ENCODE peak calls at places on chromosomes 3 and 15, in seven cellular contexts. O is HCT116, Y is endothelial cell of umbilical vein, M is GM23338, Q is GM12878, L is H1, N is HepG2. X is an unnamed sample.

GRCh38 chr15:25739687-25740121 is 123.4 kb downstream of the ATP10A start:
- DNase-seq in O (no peak), Y (no peak), M (peak), Q (peak), L (no peak), N (no peak), X (no peak)

GRCh38 chr3:85796140-85796539 is 837.4 kb downstream of the CADM2 start:
- DNase-seq in O (no peak), Y (no peak), M (no peak), Q (no peak), L (no peak), N (no peak), X (no peak)

GRCh38 chr3:113736548-113737089 is 9.4 kb downstream of the NAA50 start:
- DNase-seq in O (peak), Y (peak), M (peak), Q (peak), L (no peak), N (peak), X (no peak)

GRCh38 chr3:46464326-46465195 is at the start of gene LTF:
- DNase-seq in O (no peak), Y (no peak), M (peak), Q (no peak), L (peak), N (no peak), X (no peak)

GRCh38 chr3:95899911-95900310 is 914.5 kb upstream of the EPHA6 start:
- DNase-seq in O (no peak), Y (no peak), M (no peak), Q (no peak), L (no peak), N (no peak), X (no peak)

GRCh38 chr3:190017575-190018288 is 103.0 kb downstream of the P3H2 start:
- DNase-seq in O (peak), Y (peak), M (peak), Q (no peak), L (no peak), N (no peak), X (no peak)

GRCh38 chr3:181362378-181362777 is 349.3 kb upstream of the SOX2 start:
- DNase-seq in O (no peak), Y (no peak), M (no peak), Q (no peak), L (no peak), N (no peak), X (no peak)

GRCh38 chr3:193348686-193349085 is 29.9 kb downstream of the ATP13A5 start:
- DNase-seq in O (no peak), Y (no peak), M (peak), Q (no peak), L (no peak), N (no peak), X (no peak)

GRCh38 chr3:3053974-3054373 is 56.2 kb downstream of the IL5RA start:
- DNase-seq in O (no peak), Y (no peak), M (no peak), Q (no peak), L (no peak), N (no peak), X (no peak)

GRCh38 chr15:46815765-46816164 is 901.5 kb upstream of the SEMA6D start:
- DNase-seq in O (no peak), Y (no peak), M (no peak), Q (no peak), L (no peak), N (no peak), X (no peak)

GRCh38 chr15:66679657-66680108 is 22.4 kb upstream of the SMAD6 start:
- DNase-seq in O (no peak), Y (no peak), M (peak), Q (no peak), L (peak), N (peak), X (no peak)

GRCh38 chr3:163056874-163057497 is 1560.4 kb downstream of the OTOL1 start:
- DNase-seq in O (peak), Y (no peak), M (peak), Q (no peak), L (peak), N (peak), X (peak)

GRCh38 chr15:36988947-36989346 is 111.4 kb downstream of the MEIS2 start:
- DNase-seq in O (no peak), Y (peak), M (no peak), Q (no peak), L (no peak), N (no peak), X (no peak)

GRCh38 chr15:62545392-62546227 is 380.5 kb upstream of the C2CD4B start:
- DNase-seq in O (no peak), Y (no peak), M (no peak), Q (no peak), L (no peak), N (no peak), X (no peak)

GRCh38 chr3:160400631-160401150 is 1.2 kb downstream of the SMC4 start:
- DNase-seq in O (no peak), Y (no peak), M (peak), Q (no peak), L (peak), N (no peak), X (no peak)

GRCh38 chr3:30232546-30232945 is 373.9 kb upstream of the TGFBR2 start:
- DNase-seq in O (no peak), Y (no peak), M (no peak), Q (no peak), L (no peak), N (no peak), X (no peak)

GRCh38 chr3:138673641-138674040 is 65.1 kb downstream of the FAIM start:
- DNase-seq in O (no peak), Y (peak), M (peak), Q (no peak), L (no peak), N (peak), X (no peak)

GRCh38 chr3:173920386-173920785 is 522.8 kb downstream of the NLGN1 start:
- DNase-seq in O (no peak), Y (peak), M (no peak), Q (no peak), L (no peak), N (no peak), X (no peak)

GRCh38 chr3:149091983-149092382 is 5.7 kb upstream of the HLTF start:
- DNase-seq in O (no peak), Y (no peak), M (no peak), Q (no peak), L (no peak), N (no peak), X (no peak)

GRCh38 chr3:113495035-113495434 is 19.9 kb downstream of the SPICE1 start:
- DNase-seq in O (peak), Y (peak), M (peak), Q (no peak), L (no peak), N (peak), X (no peak)

GRCh38 chr3:127817331-127817821 is 4.9 kb downstream of the MGLL start:
- DNase-seq in O (peak), Y (no peak), M (no peak), Q (no peak), L (no peak), N (no peak), X (no peak)

GRCh38 chr3:112333386-112334334 is 704 bp downstream of the CD200 start:
- DNase-seq in O (no peak), Y (peak), M (peak), Q (no peak), L (peak), N (no peak), X (no peak)

GRCh38 chr3:3260870-3261269 is 81.4 kb upstream of the CRBN start:
- DNase-seq in O (no peak), Y (no peak), M (no peak), Q (peak), L (no peak), N (no peak), X (no peak)

GRCh38 chr3:45547764-45548683 is 46.5 kb upstream of the LIMD1 start:
- DNase-seq in O (no peak), Y (no peak), M (no peak), Q (no peak), L (no peak), N (no peak), X (no peak)

GRCh38 chr15:29713784-29714183 is 108.5 kb downstream of the TJP1 start:
- DNase-seq in O (no peak), Y (no peak), M (no peak), Q (no peak), L (no peak), N (no peak), X (no peak)

GRCh38 chr3:97161169-97161568 is 346.8 kb downstream of the EPHA6 start:
- DNase-seq in O (no peak), Y (no peak), M (no peak), Q (no peak), L (no peak), N (no peak), X (no peak)

GRCh38 chr3:185070491-185071335 is 82.1 kb downstream of the C3orf70 start:
- DNase-seq in O (peak), Y (peak), M (peak), Q (no peak), L (peak), N (peak), X (no peak)

GRCh38 chr3:157075693-157076420 is 84.1 kb downstream of the CCNL1 start:
- DNase-seq in O (no peak), Y (no peak), M (no peak), Q (no peak), L (no peak), N (no peak), X (no peak)

GRCh38 chr3:28576590-28577220 is 228.1 kb upstream of the AZI2 start:
- DNase-seq in O (no peak), Y (no peak), M (peak), Q (no peak), L (peak), N (no peak), X (no peak)

GRCh38 chr3:104887619-104888018 is 479.1 kb upstream of the ALCAM start:
- DNase-seq in O (no peak), Y (no peak), M (no peak), Q (no peak), L (no peak), N (no peak), X (no peak)

GRCh38 chr15:77143191-77143590 is 72.3 kb upstream of the TSPAN3 start:
- DNase-seq in O (no peak), Y (no peak), M (no peak), Q (no peak), L (no peak), N (no peak), X (peak)

GRCh38 chr3:143071776-143072175 is 47.8 kb upstream of the CHST2 start:
- DNase-seq in O (no peak), Y (no peak), M (no peak), Q (no peak), L (no peak), N (no peak), X (no peak)

GRCh38 chr15:29968099-29968892 is 114.5 kb upstream of the GOLGA8J start:
- DNase-seq in O (no peak), Y (no peak), M (peak), Q (no peak), L (peak), N (no peak), X (no peak)

GRCh38 chr15:88835119-88835518 is 31.9 kb downstream of the ACAN start:
- DNase-seq in O (no peak), Y (no peak), M (no peak), Q (no peak), L (no peak), N (no peak), X (no peak)

GRCh38 chr15:80864666-80865065 is 85.5 kb downstream of the CEMIP start:
- DNase-seq in O (no peak), Y (no peak), M (no peak), Q (no peak), L (no peak), N (no peak), X (no peak)

GRCh38 chr3:112858410-112859069 is 11.9 kb upstream of the CD200R1L start:
- DNase-seq in O (no peak), Y (no peak), M (no peak), Q (no peak), L (no peak), N (no peak), X (no peak)

GRCh38 chr3:161072076-161072697 is 33.0 kb downstream of the B3GALNT1 start:
- DNase-seq in O (no peak), Y (no peak), M (no peak), Q (no peak), L (no peak), N (no peak), X (peak)

GRCh38 chr15:92715753-92716152 is 60.2 kb upstream of the FAM174B start:
- DNase-seq in O (no peak), Y (peak), M (peak), Q (no peak), L (no peak), N (no peak), X (no peak)

GRCh38 chr15:92711457-92711831 is 55.9 kb upstream of the FAM174B start:
- DNase-seq in O (no peak), Y (no peak), M (peak), Q (no peak), L (peak), N (no peak), X (no peak)

GRCh38 chr15:92714071-92714456 is 58.5 kb upstream of the FAM174B start:
- DNase-seq in O (no peak), Y (peak), M (peak), Q (no peak), L (no peak), N (no peak), X (no peak)

GRCh38 chr15:92719024-92719423 is 63.4 kb upstream of the FAM174B start:
- DNase-seq in O (no peak), Y (no peak), M (no peak), Q (no peak), L (no peak), N (no peak), X (no peak)

GRCh38 chr15:92714457-92715401 is 59.2 kb upstream of the FAM174B start:
- DNase-seq in O (peak), Y (peak), M (peak), Q (peak), L (peak), N (peak), X (no peak)
- TF ChIP-seq POLR2AphosphoS5 in O (no peak), Y (peak), M (no peak), Q (no peak), L (no peak), N (no peak), X (peak)

GRCh38 chr15:85777291-85778106 is 17.2 kb downstream of the KLHL25 start:
- DNase-seq in O (no peak), Y (no peak), M (no peak), Q (no peak), L (no peak), N (no peak), X (no peak)
- TF ChIP-seq EZH2 in O (no peak), Y (no peak), M (no peak), Q (no peak), L (no peak), N (no peak), X (no peak)

GRCh38 chr3:53168175-53168923 is 7.3 kb downstream of the PRKCD start:
- DNase-seq in O (no peak), Y (no peak), M (no peak), Q (no peak), L (no peak), N (no peak), X (no peak)

GRCh38 chr3:53164911-53165310 is 3.9 kb downstream of the PRKCD start:
- DNase-seq in O (no peak), Y (no peak), M (peak), Q (no peak), L (no peak), N (no peak), X (no peak)

GRCh38 chr3:53167418-53168174 is 6.6 kb downstream of the PRKCD start:
- DNase-seq in O (no peak), Y (no peak), M (no peak), Q (no peak), L (no peak), N (no peak), X (no peak)

GRCh38 chr3:53166206-53166605 is 5.2 kb downstream of the PRKCD start:
- DNase-seq in O (no peak), Y (no peak), M (no peak), Q (no peak), L (no peak), N (no peak), X (no peak)

GRCh38 chr3:53166781-53167291 is 5.8 kb downstream of the PRKCD start:
- DNase-seq in O (no peak), Y (peak), M (no peak), Q (no peak), L (no peak), N (no peak), X (no peak)
- H3K4me3 ChIP-seq in O (no peak), Y (no peak), M (no peak), Q (peak), L (no peak), N (no peak), X (no peak)

DNA sequence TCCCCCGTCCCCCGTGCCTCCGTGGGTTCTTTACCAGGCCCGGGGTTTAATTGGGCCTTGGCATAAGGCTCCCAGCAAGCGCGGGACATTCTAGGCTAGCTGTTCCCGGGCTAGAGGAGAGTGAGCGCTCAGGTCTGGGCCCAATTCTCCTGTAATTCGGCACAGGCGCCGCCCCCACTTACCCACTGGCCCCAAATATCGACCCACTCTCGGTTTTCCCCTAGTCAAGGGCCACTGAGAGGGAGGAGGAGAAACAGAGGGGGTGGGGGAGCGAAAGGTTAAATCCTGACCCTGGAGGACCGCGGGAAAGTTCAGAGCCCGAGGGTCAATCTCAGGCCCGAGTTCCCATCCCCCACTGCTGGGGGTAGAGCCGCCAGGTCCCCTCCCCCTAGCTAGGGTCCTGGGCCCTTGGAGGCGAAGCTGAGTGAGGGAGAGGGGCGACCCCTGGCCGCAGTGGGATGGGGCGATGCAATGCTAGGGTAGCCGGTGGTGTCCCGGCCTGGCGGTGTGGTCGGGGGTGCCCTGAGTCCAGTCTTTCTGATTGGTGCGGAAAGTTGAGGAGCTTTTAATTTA is 8.5 kb upstream of the ONECUT1 start:
- DNase-seq in O (no peak), Y (no peak), M (peak), Q (no peak), L (peak), N (no peak), X (no peak)
- TF ChIP-seq POLR2AphosphoS5 in O (no peak), Y (no peak), M (peak), Q (no peak), L (peak), N (no peak), X (no peak)

DNA sequence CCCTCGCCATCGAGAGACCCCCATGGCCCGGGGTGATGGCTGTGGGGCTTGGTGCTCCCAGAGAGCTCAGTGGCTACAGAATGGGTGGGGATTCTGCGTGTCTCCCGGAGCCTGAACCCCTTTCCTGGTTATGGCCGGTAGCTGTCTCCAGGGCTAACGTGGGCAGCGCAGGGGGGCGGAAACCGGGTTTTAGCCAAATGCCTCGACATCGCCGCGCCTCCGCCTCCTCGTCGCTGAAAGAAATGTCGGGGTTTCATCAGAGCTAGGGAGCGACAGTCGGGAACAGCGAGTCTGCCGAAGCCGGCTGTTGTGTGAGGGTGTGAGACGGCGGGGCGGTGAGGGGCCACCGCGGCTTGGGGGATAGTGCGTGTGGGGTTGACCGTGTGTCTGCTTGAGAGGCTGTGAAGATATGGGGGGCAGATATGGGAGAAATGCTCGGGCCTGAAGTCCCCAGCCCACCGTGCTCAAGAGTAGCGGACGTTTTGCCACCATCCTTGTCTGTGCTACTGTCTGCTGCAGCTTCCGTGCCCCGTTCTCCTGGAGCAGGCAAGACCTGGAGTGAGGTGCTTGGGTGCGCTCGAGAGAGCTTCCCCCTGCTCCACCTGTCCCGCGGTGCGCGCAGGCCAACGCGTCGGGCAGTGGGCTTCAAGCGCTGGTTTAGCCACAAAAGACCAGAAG is 836 bp upstream of the ISLR2 start:
- DNase-seq in O (no peak), Y (no peak), M (peak), Q (no peak), L (peak), N (no peak), X (no peak)
- TF ChIP-seq EZH2 in O (no peak), Y (peak), M (peak), Q (peak), L (peak), N (peak), X (peak)

GRCh38 chr15:31214864-31215489 is 111.7 kb upstream of the KLF13 start:
- DNase-seq in O (no peak), Y (no peak), M (no peak), Q (no peak), L (no peak), N (no peak), X (no peak)

GRCh38 chr15:31215490-31216209 is 111.0 kb upstream of the KLF13 start:
- DNase-seq in O (no peak), Y (peak), M (peak), Q (no peak), L (peak), N (peak), X (no peak)

GRCh38 chr15:31212956-31213694 is 111.6 kb upstream of the TRPM1 start:
- DNase-seq in O (no peak), Y (no peak), M (no peak), Q (no peak), L (no peak), N (no peak), X (no peak)

GRCh38 chr15:31212286-31212685 is 110.8 kb upstream of the TRPM1 start:
- DNase-seq in O (no peak), Y (no peak), M (no peak), Q (no peak), L (no peak), N (no peak), X (no peak)

DNA sequence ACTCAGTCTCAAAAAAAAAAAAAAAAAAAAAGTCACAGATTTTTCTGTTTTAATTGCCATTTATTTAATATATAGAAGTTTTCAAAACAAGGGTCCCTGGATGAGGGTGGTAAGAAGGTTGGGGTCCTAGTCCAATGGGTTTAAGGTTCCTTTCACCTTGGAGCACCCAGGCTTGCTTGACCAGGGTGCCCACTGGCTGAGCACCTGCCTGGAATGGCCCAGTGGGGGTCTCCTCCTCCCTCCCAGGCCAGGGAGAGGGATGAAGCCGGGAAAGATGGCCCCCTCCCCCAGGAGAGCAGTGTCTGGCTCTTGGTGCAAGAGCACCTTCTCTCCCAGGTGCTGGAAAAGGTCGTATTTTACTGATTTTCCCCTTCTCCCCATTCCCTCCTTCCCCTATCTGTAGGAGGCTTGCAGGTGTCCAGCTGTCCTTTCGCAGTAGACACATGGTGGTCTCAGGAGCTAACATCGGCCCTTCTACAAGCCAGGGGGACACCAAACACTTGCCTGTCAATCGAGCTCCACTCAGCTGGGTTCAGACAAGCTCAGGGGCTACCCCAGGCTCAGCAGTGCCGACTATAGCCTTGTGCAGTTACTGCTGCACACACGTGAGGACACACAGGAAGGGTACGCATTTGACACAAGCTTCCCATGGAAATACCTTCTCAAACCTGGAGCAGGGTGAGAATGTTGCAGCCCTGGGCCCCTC is 112.3 kb upstream of the KLF13 start:
- DNase-seq in O (no peak), Y (no peak), M (no peak), Q (no peak), L (no peak), N (no peak), X (no peak)
- H3K4me3 ChIP-seq in O (no peak), Y (no peak), M (no peak), Q (peak), L (no peak), N (peak), X (no peak)